ENCODE peak calls at places on chromosome 11, in eight cellular contexts. One of them, this sample, is unnamed.

GRCh38 chr11:11973361-11973800 is 35.0 kb downstream of the DKK3 start:
- DNase-seq in H9: peak; percentile 23
- DNase-seq in upper lobe of left lung: peak; percentile 34
- DNase-seq in astrocyte: peak; percentile 83
- DNase-seq in IMR-90: peak; percentile 72
- DNase-seq in adrenal gland: peak; percentile 84
- DNase-seq in OCI-LY7: no peak
- DNase-seq in transverse colon: peak; percentile 33
- DNase-seq in this sample: no peak

GRCh38 chr11:96338910-96339703 is 3.9 kb downstream of the MAML2 start:
- DNase-seq in transverse colon: peak; percentile 56
- DNase-seq in IMR-90: peak; percentile 84
- DNase-seq in adrenal gland: peak; percentile 52
- DNase-seq in OCI-LY7: peak; percentile 67
- DNase-seq in upper lobe of left lung: peak; percentile 70
- DNase-seq in H9: peak; percentile 36
- DNase-seq in astrocyte: peak; percentile 81
- DNase-seq in this sample: no peak

GRCh38 chr11:44309483-44310197 is at the start of gene ALX4:
- DNase-seq in adrenal gland: no peak
- DNase-seq in OCI-LY7: no peak
- DNase-seq in transverse colon: no peak
- DNase-seq in IMR-90: no peak
- DNase-seq in H9: peak; percentile 83
- DNase-seq in astrocyte: no peak
- DNase-seq in upper lobe of left lung: no peak
- DNase-seq in this sample: no peak

GRCh38 chr11:117143390-117143789 is 697 bp upstream of the PAFAH1B2 start:
- DNase-seq in H9: no peak
- DNase-seq in OCI-LY7: peak; percentile 55
- DNase-seq in transverse colon: peak; percentile 58
- DNase-seq in upper lobe of left lung: peak; percentile 65
- DNase-seq in IMR-90: peak; percentile 59
- DNase-seq in adrenal gland: peak; percentile 74
- DNase-seq in astrocyte: peak; percentile 45
- DNase-seq in this sample: peak; percentile 52

GRCh38 chr11:102389253-102389652 is 42.2 kb downstream of the BIRC2 start:
- DNase-seq in adrenal gland: no peak
- DNase-seq in astrocyte: peak; percentile 7
- DNase-seq in H9: no peak
- DNase-seq in upper lobe of left lung: no peak
- DNase-seq in OCI-LY7: no peak
- DNase-seq in IMR-90: no peak
- DNase-seq in transverse colon: no peak
- DNase-seq in this sample: no peak

GRCh38 chr11:102177974-102178631 is 67.9 kb downstream of the YAP1 start:
- DNase-seq in transverse colon: no peak
- DNase-seq in adrenal gland: no peak
- DNase-seq in upper lobe of left lung: no peak
- DNase-seq in OCI-LY7: no peak
- DNase-seq in H9: no peak
- DNase-seq in astrocyte: peak; percentile 91
- DNase-seq in IMR-90: peak; percentile 94
- DNase-seq in this sample: peak; percentile 94

GRCh38 chr11:39772525-39773137 is 1686.8 kb downstream of the LRRC4C start:
- DNase-seq in H9: no peak
- DNase-seq in upper lobe of left lung: no peak
- DNase-seq in astrocyte: no peak
- DNase-seq in OCI-LY7: no peak
- DNase-seq in IMR-90: no peak
- DNase-seq in transverse colon: no peak
- DNase-seq in adrenal gland: no peak
- DNase-seq in this sample: no peak

GRCh38 chr11:118953265-118953664 is 2.8 kb upstream of the UPK2 start:
- DNase-seq in OCI-LY7: peak; percentile 42
- DNase-seq in upper lobe of left lung: no peak
- DNase-seq in H9: peak; percentile 73
- DNase-seq in IMR-90: peak; percentile 18
- DNase-seq in transverse colon: no peak
- DNase-seq in astrocyte: peak; percentile 25
- DNase-seq in adrenal gland: no peak
- DNase-seq in this sample: no peak

GRCh38 chr11:6320411-6321207 is at the start of gene CAVIN3:
- DNase-seq in OCI-LY7: no peak
- DNase-seq in astrocyte: peak; percentile 78
- DNase-seq in H9: peak; percentile 79
- DNase-seq in adrenal gland: peak; percentile 79
- DNase-seq in IMR-90: peak; percentile 85
- DNase-seq in upper lobe of left lung: peak; percentile 73
- DNase-seq in transverse colon: peak; percentile 59
- DNase-seq in this sample: peak; percentile 71

GRCh38 chr11:106276126-106276525 is 198.7 kb downstream of the AASDHPPT start:
- DNase-seq in adrenal gland: no peak
- DNase-seq in astrocyte: peak; percentile 26
- DNase-seq in transverse colon: no peak
- DNase-seq in OCI-LY7: no peak
- DNase-seq in H9: no peak
- DNase-seq in IMR-90: peak; percentile 33
- DNase-seq in upper lobe of left lung: no peak
- DNase-seq in this sample: no peak

GRCh38 chr11:22703561-22703960 is 37.1 kb downstream of the GAS2 start:
- DNase-seq in astrocyte: peak; percentile 48
- DNase-seq in IMR-90: peak; percentile 49
- DNase-seq in OCI-LY7: no peak
- DNase-seq in transverse colon: no peak
- DNase-seq in H9: no peak
- DNase-seq in upper lobe of left lung: no peak
- DNase-seq in adrenal gland: no peak
- DNase-seq in this sample: no peak

GRCh38 chr11:88478136-88478785 is 140.7 kb upstream of the CTSC start:
- DNase-seq in OCI-LY7: no peak
- DNase-seq in IMR-90: peak; percentile 17
- DNase-seq in upper lobe of left lung: no peak
- DNase-seq in transverse colon: no peak
- DNase-seq in adrenal gland: no peak
- DNase-seq in H9: no peak
- DNase-seq in astrocyte: no peak
- DNase-seq in this sample: no peak

GRCh38 chr11:43177938-43178337 is 133.9 kb upstream of the API5 start:
- DNase-seq in upper lobe of left lung: no peak
- DNase-seq in OCI-LY7: no peak
- DNase-seq in H9: no peak
- DNase-seq in transverse colon: no peak
- DNase-seq in IMR-90: no peak
- DNase-seq in adrenal gland: no peak
- DNase-seq in astrocyte: no peak
- DNase-seq in this sample: no peak
- H3K27ac ChIP-seq in upper lobe of left lung: no peak overlapping the region
- H3K27ac ChIP-seq in OCI-LY7: no peak overlapping the region
- H3K27ac ChIP-seq in H9: no peak overlapping the region
- H3K27ac ChIP-seq in transverse colon: no peak overlapping the region
- H3K27ac ChIP-seq in IMR-90: no peak overlapping the region
- H3K27ac ChIP-seq in adrenal gland: no peak overlapping the region
- H3K27ac ChIP-seq in astrocyte: no peak overlapping the region
- H3K27ac ChIP-seq in this sample: no peak overlapping the region

DNA sequence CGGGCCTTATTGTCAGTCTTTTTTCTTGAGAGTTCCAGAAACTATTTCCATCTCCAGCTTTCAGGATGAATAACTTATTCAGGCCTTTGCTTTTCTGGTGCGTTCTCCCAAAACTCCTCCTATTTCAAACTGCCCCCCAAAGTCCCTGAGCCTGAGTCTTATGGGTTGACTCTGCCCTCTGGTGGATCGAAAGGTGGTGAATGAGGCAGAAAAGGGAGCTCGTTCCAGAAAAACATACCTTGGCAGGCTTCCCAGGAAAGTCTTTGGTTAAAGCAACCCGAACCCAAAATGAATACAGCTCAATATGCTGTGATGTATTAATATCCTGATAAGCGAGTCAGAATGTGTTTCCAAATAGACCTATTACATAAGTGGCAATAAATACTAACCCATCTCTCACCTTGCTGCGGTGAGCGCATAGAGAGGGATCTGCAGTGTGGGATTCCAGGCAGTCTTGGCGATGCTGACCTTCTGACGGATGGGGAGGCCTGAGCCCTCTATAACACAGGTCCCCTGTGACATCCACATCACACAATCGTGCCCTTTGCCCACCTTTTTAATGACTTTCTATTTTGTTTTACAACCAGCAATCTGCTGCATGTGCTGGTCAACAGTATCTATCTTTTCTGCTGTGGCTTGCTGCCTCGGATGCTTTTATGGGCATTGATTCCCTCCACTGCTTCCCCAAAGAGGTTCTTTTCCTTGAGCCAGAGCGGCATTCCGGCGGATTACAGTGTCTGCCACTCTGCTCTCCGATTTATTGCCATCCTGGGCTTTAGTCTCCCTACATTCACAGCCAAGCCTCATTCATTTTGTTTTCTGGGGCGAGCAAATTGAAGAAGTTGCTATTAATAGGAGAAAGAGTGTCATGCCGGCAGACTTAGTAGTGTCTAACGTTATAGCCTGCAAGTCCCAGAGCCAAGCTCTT is 756.8 kb downstream of the NTM start:
- DNase-seq in astrocyte: peak; percentile 86
- DNase-seq in adrenal gland: peak; percentile 74
- DNase-seq in transverse colon: peak; percentile 12
- DNase-seq in H9: peak; percentile 37
- DNase-seq in IMR-90: peak; percentile 94
- DNase-seq in OCI-LY7: no peak
- DNase-seq in upper lobe of left lung: no peak
- DNase-seq in this sample: peak; percentile 49
- TF ChIP-seq CTCF in astrocyte: peak; percentile 86
- TF ChIP-seq CTCF in adrenal gland: peak; percentile 54
- TF ChIP-seq CTCF in transverse colon: peak; percentile 22
- TF ChIP-seq CTCF in H9: peak; percentile 77
- TF ChIP-seq CTCF in IMR-90: peak; percentile 93
- TF ChIP-seq CTCF in OCI-LY7: peak; percentile 42
- TF ChIP-seq CTCF in upper lobe of left lung: no peak
- TF ChIP-seq CTCF in this sample: peak; percentile 57

GRCh38 chr11:72807021-72807693 is 7.1 kb upstream of the ATG16L2 start:
- DNase-seq in IMR-90: peak; percentile 46
- DNase-seq in astrocyte: peak; percentile 54
- DNase-seq in OCI-LY7: no peak
- DNase-seq in upper lobe of left lung: no peak
- DNase-seq in transverse colon: no peak
- DNase-seq in H9: no peak
- DNase-seq in adrenal gland: no peak
- DNase-seq in this sample: no peak

GRCh38 chr11:72808415-72808814 is 5.8 kb upstream of the ATG16L2 start:
- DNase-seq in transverse colon: no peak
- DNase-seq in upper lobe of left lung: no peak
- DNase-seq in IMR-90: peak; percentile 46
- DNase-seq in adrenal gland: no peak
- DNase-seq in astrocyte: peak; percentile 67
- DNase-seq in OCI-LY7: no peak
- DNase-seq in H9: no peak
- DNase-seq in this sample: no peak

GRCh38 chr11:72812604-72812967 is 1.6 kb upstream of the ATG16L2 start:
- DNase-seq in H9: no peak
- DNase-seq in transverse colon: no peak
- DNase-seq in OCI-LY7: peak; percentile 40
- DNase-seq in adrenal gland: no peak
- DNase-seq in IMR-90: no peak
- DNase-seq in upper lobe of left lung: no peak
- DNase-seq in astrocyte: no peak
- DNase-seq in this sample: peak; percentile 22

GRCh38 chr11:72805214-72805613 is 9.0 kb upstream of the ATG16L2 start:
- DNase-seq in IMR-90: no peak
- DNase-seq in upper lobe of left lung: no peak
- DNase-seq in OCI-LY7: no peak
- DNase-seq in transverse colon: no peak
- DNase-seq in astrocyte: no peak
- DNase-seq in adrenal gland: no peak
- DNase-seq in H9: no peak
- DNase-seq in this sample: no peak

GRCh38 chr11:72807789-72808188 is 6.4 kb upstream of the ATG16L2 start:
- DNase-seq in upper lobe of left lung: no peak
- DNase-seq in H9: no peak
- DNase-seq in adrenal gland: no peak
- DNase-seq in IMR-90: no peak
- DNase-seq in transverse colon: no peak
- DNase-seq in astrocyte: no peak
- DNase-seq in OCI-LY7: no peak
- DNase-seq in this sample: no peak
- H3K27ac ChIP-seq in upper lobe of left lung: peak overlapping the region; percentile 84
- H3K27ac ChIP-seq in H9: no peak overlapping the region
- H3K27ac ChIP-seq in adrenal gland: no peak overlapping the region
- H3K27ac ChIP-seq in IMR-90: no peak overlapping the region
- H3K27ac ChIP-seq in transverse colon: peak overlapping the region; percentile 28
- H3K27ac ChIP-seq in astrocyte: no peak overlapping the region
- H3K27ac ChIP-seq in OCI-LY7: no peak overlapping the region
- H3K27ac ChIP-seq in this sample: no peak overlapping the region

DNA sequence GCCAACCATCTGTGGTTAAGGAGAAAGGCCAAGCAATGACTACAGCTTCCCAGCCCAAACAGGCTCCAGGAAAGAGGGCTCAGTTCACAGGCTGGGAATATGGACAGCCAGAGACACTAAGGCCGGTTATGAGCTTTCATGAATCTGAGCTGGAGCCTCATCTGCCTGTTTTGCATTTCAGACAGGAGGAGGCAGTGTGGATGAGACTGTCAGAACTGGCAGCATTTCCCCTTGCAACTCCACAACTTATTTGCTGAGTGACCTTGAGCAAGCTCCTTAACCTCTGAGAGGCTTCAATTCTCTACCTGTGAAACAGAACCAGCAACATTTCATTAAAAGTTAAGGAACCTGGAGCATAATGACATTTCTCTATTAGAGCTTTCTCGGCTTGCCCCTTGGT is 264.0 kb downstream of the ETS1 start:
- DNase-seq in astrocyte: no peak
- DNase-seq in OCI-LY7: peak; percentile 52
- DNase-seq in adrenal gland: no peak
- DNase-seq in IMR-90: peak; percentile 48
- DNase-seq in H9: no peak
- DNase-seq in transverse colon: peak; percentile 40
- DNase-seq in upper lobe of left lung: peak; percentile 37
- DNase-seq in this sample: no peak
- TF ChIP-seq CTCF in astrocyte: peak; percentile 27
- TF ChIP-seq CTCF in OCI-LY7: peak; percentile 74
- TF ChIP-seq CTCF in adrenal gland: no peak
- TF ChIP-seq CTCF in IMR-90: peak; percentile 48
- TF ChIP-seq CTCF in H9: peak; percentile 41
- TF ChIP-seq CTCF in transverse colon: peak; percentile 35
- TF ChIP-seq CTCF in upper lobe of left lung: peak; percentile 12
- TF ChIP-seq CTCF in this sample: no peak

DNA sequence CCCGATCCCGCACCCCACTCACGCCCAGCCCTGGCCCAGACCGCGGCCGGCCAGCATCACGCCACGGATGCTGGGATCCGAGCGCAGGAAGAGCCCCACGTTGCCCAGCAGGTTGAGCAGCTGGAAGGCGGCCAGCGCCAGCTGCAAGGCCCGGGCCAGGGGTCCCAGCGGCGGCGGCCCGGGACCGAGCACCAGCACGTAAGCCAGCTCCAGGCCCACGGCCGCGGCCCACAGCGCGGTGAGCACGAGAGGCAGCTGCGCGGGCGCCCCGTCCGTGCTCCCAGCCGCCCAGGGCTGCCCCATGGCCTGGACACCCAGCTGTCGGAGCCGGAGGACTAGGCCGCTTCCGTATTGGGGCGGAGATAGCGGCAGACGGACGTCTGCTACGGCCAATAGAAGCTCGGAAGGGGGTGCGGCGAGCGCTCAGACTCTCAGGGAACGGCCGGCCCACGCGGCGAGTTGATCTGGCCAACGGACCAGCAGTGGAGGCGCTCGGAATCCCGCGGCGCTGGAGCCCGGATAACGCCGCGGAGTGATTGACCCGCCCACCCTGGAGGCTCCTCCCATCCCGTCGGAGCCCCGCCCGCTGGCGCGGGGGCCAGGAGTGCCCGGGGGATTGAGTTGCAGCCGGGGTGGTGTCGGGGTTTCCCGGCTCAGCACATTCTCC is at the start of gene ZDHHC24:
- DNase-seq in H9: peak; percentile 97
- DNase-seq in transverse colon: peak; percentile 97
- DNase-seq in IMR-90: peak; percentile 95
- DNase-seq in adrenal gland: peak; percentile 98
- DNase-seq in upper lobe of left lung: peak; percentile 99
- DNase-seq in astrocyte: peak; percentile 91
- DNase-seq in OCI-LY7: peak; percentile 91
- DNase-seq in this sample: peak; percentile 98
- H3K27ac ChIP-seq in H9: no peak within 1 kb of the TSS
- H3K27ac ChIP-seq in transverse colon: peak within 1 kb of the TSS; percentile 85
- H3K27ac ChIP-seq in IMR-90: peak within 1 kb of the TSS; percentile 30
- H3K27ac ChIP-seq in adrenal gland: peak within 1 kb of the TSS; percentile 54
- H3K27ac ChIP-seq in upper lobe of left lung: peak within 1 kb of the TSS; percentile 77
- H3K27ac ChIP-seq in astrocyte: peak within 1 kb of the TSS; percentile 57
- H3K27ac ChIP-seq in OCI-LY7: peak within 1 kb of the TSS; percentile 79
- H3K27ac ChIP-seq in this sample: peak within 1 kb of the TSS; percentile 66

This sample was measured in RWPE1.